ENCODE peak calls at places on chromosomes 5 and 9, in four cellular contexts. Y is SK-N-SH, T is prostate gland, Q is HL-60. M is an unnamed sample.

GRCh38 chr5:61734001-61734400 is 401.9 kb downstream of the ZSWIM6 start:
- DNase-seq in Y (no peak), T (peak; percentile 39), Q (no peak), M (no peak)

GRCh38 chr5:68757813-68758212 is 336.0 kb upstream of the SLC30A5 start:
- DNase-seq in Y (peak; percentile 20), T (no peak), Q (no peak), M (no peak)

GRCh38 chr5:132094393-132095076 is 20.9 kb downstream of the CSF2 start:
- DNase-seq in Y (no peak), T (no peak), Q (no peak), M (no peak)

GRCh38 chr5:80919678-80920196 is 40.4 kb upstream of the RASGRF2 start:
- DNase-seq in Y (no peak), T (no peak), Q (no peak), M (no peak)

GRCh38 chr9:82406714-82407113 is 418.1 kb downstream of the SPATA31D1 start:
- DNase-seq in Y (peak; percentile 50), T (no peak), Q (no peak), M (no peak)

GRCh38 chr5:172437445-172438303 is 16.7 kb downstream of the SH3PXD2B start:
- DNase-seq in Y (peak; percentile 88), T (no peak), Q (peak; percentile 21), M (no peak)

GRCh38 chr9:38443597-38443996 is 19.3 kb upstream of the IGFBPL1 start:
- DNase-seq in Y (no peak), T (no peak), Q (no peak), M (no peak)

GRCh38 chr9:105930007-105930627 is 235.8 kb downstream of the TMEM38B start:
- DNase-seq in Y (peak; percentile 26), T (no peak), Q (no peak), M (no peak)

GRCh38 chr5:34598177-34598794 is 57.8 kb upstream of the RAI14 start:
- DNase-seq in Y (no peak), T (no peak), Q (no peak), M (no peak)

GRCh38 chr5:1246711-1247431 is 21.7 kb downstream of the SLC6A18 start:
- DNase-seq in Y (peak; percentile 52), T (no peak), Q (no peak), M (no peak)

GRCh38 chr5:43215073-43215631 is 23.1 kb downstream of the NIM1K start:
- DNase-seq in Y (no peak), T (no peak), Q (peak; percentile 54), M (no peak)

GRCh38 chr5:75524071-75524470 is 12.4 kb downstream of the POLK start:
- DNase-seq in Y (no peak), T (no peak), Q (peak; percentile 1), M (no peak)

GRCh38 chr9:29211681-29212589 is 1638.7 kb upstream of the C9orf72 start:
- DNase-seq in Y (peak; percentile 89), T (no peak), Q (no peak), M (no peak)

GRCh38 chr9:114655689-114656088 is 1.9 kb downstream of the TEX53 start:
- DNase-seq in Y (no peak), T (no peak), Q (peak; percentile 48), M (no peak)

GRCh38 chr5:154197801-154198461 is 7.4 kb downstream of the GALNT10 start:
- DNase-seq in Y (no peak), T (peak; percentile 34), Q (no peak), M (no peak)

GRCh38 chr9:16521868-16522381 is 348.5 kb downstream of the BNC2 start:
- DNase-seq in Y (peak; percentile 19), T (no peak), Q (peak; percentile 17), M (no peak)

DNA sequence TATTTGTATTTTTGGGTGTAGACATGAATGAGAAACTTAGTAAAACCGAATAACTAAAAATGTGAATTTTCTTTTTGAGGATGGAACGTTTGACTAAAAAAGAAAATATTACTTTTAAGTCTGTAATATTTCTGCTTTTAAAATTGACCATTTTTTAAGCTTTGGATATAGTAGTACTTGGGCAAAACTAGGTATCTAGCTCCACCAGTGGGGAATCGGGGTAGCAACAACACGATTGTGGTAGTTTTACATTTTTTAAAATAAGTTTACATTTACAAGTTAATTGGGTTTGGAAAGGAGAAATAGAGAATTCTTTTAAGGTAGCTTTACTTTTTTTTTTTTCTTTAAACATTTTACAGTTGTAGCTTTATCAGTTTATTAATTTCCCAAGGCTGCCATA is 154.4 kb downstream of the MAN2A1 start:
- DNase-seq in Y (no peak), T (no peak), Q (no peak), M (no peak)
- TF ChIP-seq CTCF in Y (peak; percentile 50), T (no peak), Q (no peak), M (no peak)

GRCh38 chr5:37370864-37371726 is at the start of gene NUP155:
- DNase-seq in Y (peak; percentile 90), T (peak; percentile 94), Q (peak; percentile 96), M (peak; percentile 88)
- TF ChIP-seq POLR2AphosphoS5 in Y (peak; percentile 87), T (peak; percentile 99), Q (peak; percentile 86), M (peak; percentile 86)

GRCh38 chr5:143019157-143019556 is 249.0 kb downstream of the ARHGAP26 start:
- DNase-seq in Y (no peak), T (no peak), Q (no peak), M (no peak)

GRCh38 chr5:143017992-143018391 is 247.8 kb downstream of the ARHGAP26 start:
- DNase-seq in Y (no peak), T (no peak), Q (no peak), M (no peak)

GRCh38 chr5:143019614-143020515 is 249.7 kb downstream of the ARHGAP26 start:
- DNase-seq in Y (no peak), T (no peak), Q (no peak), M (no peak)

GRCh38 chr5:143014017-143014651 is 244.0 kb downstream of the ARHGAP26 start:
- DNase-seq in Y (peak; percentile 27), T (no peak), Q (peak; percentile 37), M (no peak)

GRCh38 chr5:143016777-143017374 is 246.7 kb downstream of the ARHGAP26 start:
- DNase-seq in Y (peak; percentile 30), T (peak; percentile 39), Q (peak; percentile 29), M (no peak)
- H3K27ac ChIP-seq in Y (no peak overlapping the region), T (no peak overlapping the region), Q (no peak overlapping the region), M (no peak overlapping the region)

DNA sequence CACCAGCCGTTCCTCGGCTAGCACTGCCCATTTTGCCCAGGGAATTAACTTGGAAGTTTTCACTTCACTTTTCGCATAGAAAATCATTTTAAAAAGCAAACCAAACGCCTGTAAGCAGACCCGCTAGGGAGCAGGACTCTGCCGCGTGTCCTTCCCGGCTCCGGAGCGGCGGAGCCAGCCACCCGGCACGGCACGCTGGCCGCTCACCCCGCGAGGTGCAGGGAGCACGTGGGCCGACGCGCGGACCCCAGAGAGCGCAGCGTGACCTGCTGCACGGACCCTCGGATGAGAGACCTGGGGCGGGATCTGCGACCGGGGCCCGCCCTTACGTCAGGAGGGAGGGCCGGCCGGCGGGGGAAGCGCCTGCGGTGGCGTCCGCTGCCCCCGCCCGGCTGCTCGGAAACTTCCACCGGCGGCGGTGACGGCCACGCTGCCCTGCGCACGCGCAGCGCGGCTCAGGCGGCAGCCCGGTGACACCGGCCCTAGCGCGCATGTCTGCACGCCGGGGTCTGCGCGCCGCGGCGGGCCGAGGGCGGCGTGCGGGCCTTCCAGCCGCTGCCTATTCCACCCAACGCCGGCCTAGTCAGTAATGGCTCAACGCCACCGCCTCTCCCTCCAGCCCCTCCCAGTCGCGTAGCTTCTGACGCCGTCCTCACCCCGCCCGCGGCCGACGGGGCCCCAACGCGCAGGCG is 504 bp upstream of the TENT4A start:
- DNase-seq in Y (no peak), T (peak; percentile 96), Q (peak; percentile 96), M (peak; percentile 95)
- TF ChIP-seq CTCF in Y (no peak), T (no peak), Q (no peak), M (no peak)

GRCh38 chr9:95508242-95508967 is 8.4 kb downstream of the PTCH1 start:
- DNase-seq in Y (peak; percentile 47), T (no peak), Q (no peak), M (no peak)

GRCh38 chr9:95508968-95509850 is 7.6 kb downstream of the PTCH1 start:
- DNase-seq in Y (peak; percentile 74), T (peak; percentile 91), Q (no peak), M (peak; percentile 67)

GRCh38 chr9:95506692-95507455 is 9.9 kb downstream of the PTCH1 start:
- DNase-seq in Y (peak; percentile 64), T (no peak), Q (peak; percentile 26), M (no peak)

GRCh38 chr9:95506438-95506691 is 10.4 kb downstream of the PTCH1 start:
- DNase-seq in Y (peak; percentile 63), T (no peak), Q (no peak), M (no peak)

DNA sequence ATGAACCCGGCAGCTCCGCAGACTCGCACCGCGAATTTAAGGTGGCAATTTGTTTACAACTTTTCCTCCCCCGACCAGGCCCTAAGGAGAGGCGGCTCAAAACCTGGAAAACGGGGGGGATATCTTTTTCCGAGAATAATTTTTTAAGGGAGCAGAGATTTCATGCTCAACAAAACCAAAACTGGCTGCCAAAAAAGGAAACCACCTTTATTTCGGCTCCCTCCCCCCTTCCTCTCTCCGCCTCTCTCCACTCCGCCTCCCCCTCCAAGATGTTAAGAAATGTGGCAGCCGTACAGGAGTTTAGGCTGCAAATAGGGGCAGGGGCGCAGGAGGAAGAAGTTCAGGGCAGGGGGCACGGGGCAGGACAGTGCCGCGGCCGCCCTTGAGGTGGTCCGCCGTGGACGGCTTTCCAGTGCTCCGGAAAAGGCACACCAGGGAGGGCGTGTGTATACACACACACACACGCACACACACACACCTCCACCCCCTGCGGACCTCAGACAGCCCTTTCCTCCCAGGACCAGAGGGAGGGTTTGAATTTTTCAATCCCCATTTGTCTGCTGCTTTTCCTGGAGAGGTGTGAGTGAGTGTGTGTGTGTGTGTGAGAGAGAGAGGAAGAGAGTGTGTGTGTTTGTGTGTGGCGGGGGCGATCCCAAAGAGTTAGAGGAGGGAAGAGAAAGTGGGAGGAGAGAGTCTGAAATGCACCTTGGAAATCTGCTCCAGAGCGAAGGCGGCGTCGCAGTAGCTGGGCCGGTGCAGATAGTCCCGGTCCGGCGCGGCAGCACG is 9.1 kb downstream of the PTCH1 start:
- DNase-seq in Y (peak; percentile 41), T (peak; percentile 69), Q (no peak), M (no peak)
- TF ChIP-seq POLR2AphosphoS5 in Y (no peak), T (peak; percentile 56), Q (no peak), M (no peak)

GRCh38 chr9:95030920-95031662 is 286.4 kb downstream of the FANCC start:
- DNase-seq in Y (no peak), T (no peak), Q (no peak), M (no peak)

GRCh38 chr9:95028855-95029219 is 288.7 kb downstream of the FANCC start:
- DNase-seq in Y (no peak), T (no peak), Q (no peak), M (no peak)

GRCh38 chr9:95029251-95029650 is 288.3 kb downstream of the FANCC start:
- DNase-seq in Y (no peak), T (no peak), Q (no peak), M (no peak)

GRCh38 chr9:95030344-95030743 is 287.2 kb downstream of the FANCC start:
- DNase-seq in Y (no peak), T (no peak), Q (no peak), M (no peak)

GRCh38 chr9:95029720-95030119 is 287.8 kb downstream of the FANCC start:
- DNase-seq in Y (no peak), T (no peak), Q (no peak), M (no peak)
- H3K27ac ChIP-seq in Y (no peak overlapping the region), T (peak overlapping the region; percentile 46), Q (no peak overlapping the region), M (no peak overlapping the region)

M was measured in breast epithelium.